ENCODE peak calls at places on chromosomes 13 and 19, in four cellular contexts. S, A, M and U are unnamed samples.

GRCh38 chr19:35748106-35749020 is at the start of gene LIN37:
- ATAC-seq in M (peak; percentile 81), A (peak; percentile 76), S (peak; percentile 90), U (peak; percentile 88)

GRCh38 chr13:47112205-47112896 is 215.5 kb upstream of the HTR2A start:
- ATAC-seq in A (no peak), M (no peak), S (no peak), U (peak; percentile 36)

GRCh38 chr19:49921871-49922755 is 6.9 kb upstream of the ATF5 start:
- ATAC-seq in S (no peak), M (peak; percentile 37), A (no peak), U (no peak)

GRCh38 chr13:45325806-45326205 is 15.2 kb downstream of the TPT1 start:
- ATAC-seq in M (no peak), S (peak; percentile 50), A (peak; percentile 10), U (peak; percentile 48)

GRCh38 chr13:100175078-100175802 is 86.3 kb downstream of the PCCA start:
- ATAC-seq in M (no peak), S (no peak), A (no peak), U (no peak)

GRCh38 chr19:52398091-52398461 is 427 bp downstream of the ZNF528 start:
- ATAC-seq in M (peak; percentile 55), S (peak; percentile 65), A (peak; percentile 42), U (peak; percentile 46)

GRCh38 chr19:17136026-17136425 is 60.4 kb downstream of the MYO9B start:
- ATAC-seq in M (no peak), S (peak; percentile 23), A (no peak), U (no peak)

GRCh38 chr19:38375098-38375493 is 725 bp downstream of the PSMD8 start:
- ATAC-seq in S (peak; percentile 10), A (peak; percentile 21), M (peak; percentile 0), U (peak; percentile 6)

GRCh38 chr19:56291857-56292256 is 19.3 kb downstream of the EDDM13 start:
- ATAC-seq in A (no peak), M (peak; percentile 62), S (no peak), U (no peak)

GRCh38 chr19:50204811-50205675 is 1.6 kb downstream of the MYH14 start:
- ATAC-seq in M (peak; percentile 53), A (peak; percentile 78), S (peak; percentile 43), U (peak; percentile 92)

GRCh38 chr13:34734932-34735331 is 207.1 kb upstream of the NBEA start:
- ATAC-seq in M (no peak), A (no peak), S (no peak), U (no peak)

GRCh38 chr13:109874444-109874920 is 88.1 kb upstream of the IRS2 start:
- ATAC-seq in S (no peak), M (no peak), A (no peak), U (no peak)

GRCh38 chr13:106036870-106037269 is 498.6 kb downstream of the EFNB2 start:
- ATAC-seq in A (peak; percentile 71), S (no peak), M (no peak), U (no peak)

GRCh38 chr13:28100149-28101121 is at the start of gene FLT3:
- ATAC-seq in M (peak; percentile 85), A (peak; percentile 51), S (peak; percentile 89), U (peak; percentile 49)

GRCh38 chr13:37945651-37946575 is 76.3 kb upstream of the TRPC4 start:
- ATAC-seq in S (no peak), M (no peak), A (no peak), U (no peak)

GRCh38 chr19:4233282-4233853 is 4.0 kb downstream of the EBI3 start:
- ATAC-seq in S (peak; percentile 75), A (peak; percentile 70), M (peak; percentile 54), U (peak; percentile 55)

GRCh38 chr19:33302175-33302973 is at the start of gene CEBPA:
- ATAC-seq in M (peak; percentile 94), S (peak; percentile 92), A (peak; percentile 63), U (peak; percentile 83)

GRCh38 chr13:75376792-75377402 is 105.1 kb downstream of the TBC1D4 start:
- ATAC-seq in A (peak; percentile 66), S (no peak), M (no peak), U (no peak)

GRCh38 chr19:30481823-30482222 is 109.6 kb downstream of the ZNF536 start:
- ATAC-seq in A (no peak), M (no peak), S (no peak), U (no peak)

GRCh38 chr19:6362351-6362801 is 1.0 kb downstream of the CLPP start:
- ATAC-seq in S (no peak), A (no peak), M (peak; percentile 31), U (peak; percentile 2)